ENCODE peak calls at places on chromosomes 13 and 19, in six cellular contexts. One of them, this sample, is unnamed.

GRCh38 chr13:30685987-30686386 is 49.4 kb upstream of the ALOX5AP start:
- DNase-seq in H9: no peak
- DNase-seq in GM18507: no peak
- DNase-seq in effector memory CD4-positive, alpha-beta T cell: no peak
- DNase-seq in T-helper 1 cell: no peak
- DNase-seq in neural progenitor cell: no peak
- DNase-seq in this sample: no peak

GRCh38 chr13:114212096-114212495 is 22.6 kb upstream of the CDC16 start:
- DNase-seq in H9: no peak
- DNase-seq in GM18507: no peak
- DNase-seq in effector memory CD4-positive, alpha-beta T cell: no peak
- DNase-seq in T-helper 1 cell: no peak
- DNase-seq in neural progenitor cell: no peak
- DNase-seq in this sample: no peak

GRCh38 chr19:41862445-41862986 is 2.5 kb downstream of the RPS19 start:
- DNase-seq in H9: no peak
- DNase-seq in GM18507: no peak
- DNase-seq in effector memory CD4-positive, alpha-beta T cell: no peak
- DNase-seq in T-helper 1 cell: peak; percentile 28
- DNase-seq in neural progenitor cell: no peak
- DNase-seq in this sample: no peak

GRCh38 chr13:32323912-32324311 is 8.6 kb downstream of the BRCA2 start:
- DNase-seq in H9: no peak
- DNase-seq in GM18507: no peak
- DNase-seq in effector memory CD4-positive, alpha-beta T cell: no peak
- DNase-seq in T-helper 1 cell: no peak
- DNase-seq in neural progenitor cell: no peak
- DNase-seq in this sample: no peak

GRCh38 chr13:20585371-20585770 is 18.4 kb downstream of the IFT88 start:
- DNase-seq in H9: no peak
- DNase-seq in GM18507: no peak
- DNase-seq in effector memory CD4-positive, alpha-beta T cell: no peak
- DNase-seq in T-helper 1 cell: no peak
- DNase-seq in neural progenitor cell: no peak
- DNase-seq in this sample: no peak

GRCh38 chr19:10260141-10260584 is 8.1 kb downstream of the MRPL4 start:
- DNase-seq in H9: no peak
- DNase-seq in GM18507: no peak
- DNase-seq in effector memory CD4-positive, alpha-beta T cell: no peak
- DNase-seq in T-helper 1 cell: peak; percentile 66
- DNase-seq in neural progenitor cell: no peak
- DNase-seq in this sample: no peak

GRCh38 chr13:113564331-113565023 is 20.1 kb upstream of the TFDP1 start:
- DNase-seq in H9: no peak
- DNase-seq in GM18507: no peak
- DNase-seq in effector memory CD4-positive, alpha-beta T cell: no peak
- DNase-seq in T-helper 1 cell: no peak
- DNase-seq in neural progenitor cell: no peak
- DNase-seq in this sample: no peak

GRCh38 chr19:50449236-50449899 is 16.7 kb downstream of the MYBPC2 start:
- DNase-seq in H9: no peak
- DNase-seq in GM18507: no peak
- DNase-seq in effector memory CD4-positive, alpha-beta T cell: no peak
- DNase-seq in T-helper 1 cell: no peak
- DNase-seq in neural progenitor cell: no peak
- DNase-seq in this sample: peak; percentile 10

GRCh38 chr13:29520671-29521070 is 74.8 kb downstream of the SLC7A1 start:
- DNase-seq in H9: no peak
- DNase-seq in GM18507: no peak
- DNase-seq in effector memory CD4-positive, alpha-beta T cell: no peak
- DNase-seq in T-helper 1 cell: no peak
- DNase-seq in neural progenitor cell: no peak
- DNase-seq in this sample: no peak

GRCh38 chr19:10344780-10345179 is 5.4 kb upstream of the ICAM3 start:
- DNase-seq in H9: no peak
- DNase-seq in GM18507: no peak
- DNase-seq in effector memory CD4-positive, alpha-beta T cell: no peak
- DNase-seq in T-helper 1 cell: no peak
- DNase-seq in neural progenitor cell: no peak
- DNase-seq in this sample: no peak

This sample was measured in NCI-H69.